ENCODE peak calls at places on chromosome 21, in seven cellular contexts. X, H, Y, E, O, D and A are unnamed samples.

GRCh38 chr21:37430184-37430821 is 63.7 kb downstream of the DYRK1A start:
- DNase-seq in X (no peak), H (no peak), Y (no peak), E (no peak), O (no peak), D (no peak), A (no peak)

GRCh38 chr21:42021751-42022430 is 11.7 kb upstream of the ZBTB21 start:
- DNase-seq in X (no peak), H (peak; percentile 66), Y (no peak), E (no peak), O (peak; percentile 76), D (no peak), A (peak; percentile 84)

GRCh38 chr21:27036736-27037301 is 69.9 kb upstream of the ADAMTS5 start:
- DNase-seq in X (peak; percentile 30), H (no peak), Y (no peak), E (no peak), O (no peak), D (no peak), A (no peak)

GRCh38 chr21:41141031-41141457 is 26.9 kb upstream of the BACE2 start:
- DNase-seq in X (peak; percentile 20), H (no peak), Y (no peak), E (no peak), O (no peak), D (no peak), A (no peak)

GRCh38 chr21:26565546-26565945 is 7.5 kb downstream of the CYYR1 start:
- DNase-seq in X (no peak), H (no peak), Y (no peak), E (no peak), O (no peak), D (no peak), A (no peak)

GRCh38 chr21:25573409-25574206 is 33.7 kb downstream of the MRPL39 start:
- DNase-seq in X (peak; percentile 99), H (no peak), Y (no peak), E (peak; percentile 93), O (no peak), D (peak; percentile 65), A (peak; percentile 26)

GRCh38 chr21:21612446-21612845 is 614.2 kb downstream of the NCAM2 start:
- DNase-seq in X (peak; percentile 92), H (peak; percentile 33), Y (peak; percentile 36), E (peak; percentile 65), O (peak; percentile 57), D (peak; percentile 48), A (peak; percentile 89)

GRCh38 chr21:46596201-46596600 is 8.7 kb downstream of the S100B start:
- DNase-seq in X (no peak), H (no peak), Y (no peak), E (no peak), O (no peak), D (no peak), A (no peak)

GRCh38 chr21:42892582-42892930 is 553 bp upstream of the NDUFV3 start:
- DNase-seq in X (no peak), H (no peak), Y (no peak), E (no peak), O (peak; percentile 5), D (no peak), A (no peak)

GRCh38 chr21:26067836-26068401 is 102.7 kb downstream of the APP start:
- DNase-seq in X (no peak), H (no peak), Y (no peak), E (peak; percentile 45), O (no peak), D (no peak), A (peak; percentile 45)

GRCh38 chr21:18951291-18952038 is 547.9 kb upstream of the TMPRSS15 start:
- DNase-seq in X (no peak), H (peak; percentile 62), Y (peak; percentile 9), E (peak; percentile 15), O (peak; percentile 51), D (peak; percentile 7), A (peak; percentile 85)

GRCh38 chr21:34934350-34934749 is 114.8 kb downstream of the RUNX1 start:
- DNase-seq in X (no peak), H (no peak), Y (no peak), E (no peak), O (no peak), D (no peak), A (no peak)
- H3K23ac ChIP-seq in X (peak overlapping the region; percentile 36), H (no peak overlapping the region), Y (no peak overlapping the region), E (no peak overlapping the region), O (no peak overlapping the region), D (no peak overlapping the region), A (no peak overlapping the region)

DNA sequence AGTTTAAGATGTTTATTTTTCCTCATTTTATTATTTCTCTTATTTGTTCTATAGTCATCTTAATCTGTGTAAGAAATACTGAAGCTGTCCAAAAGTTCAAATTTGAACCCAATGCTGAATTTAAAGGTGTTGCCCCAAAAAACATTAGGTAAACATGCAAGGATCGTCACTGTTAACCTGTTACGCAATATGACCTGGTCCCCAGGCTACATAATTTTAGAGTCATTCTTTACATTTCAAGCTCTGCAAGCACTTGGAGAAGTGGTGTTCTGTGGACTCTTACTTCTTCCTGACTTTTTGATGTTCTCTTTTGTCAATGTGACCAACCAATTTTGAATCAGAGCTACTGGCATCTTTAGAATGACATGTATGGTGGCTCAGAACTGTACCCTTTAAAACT is 106.0 kb downstream of the CLIC6 start:
- DNase-seq in X (no peak), H (no peak), Y (no peak), E (no peak), O (no peak), D (peak; percentile 89), A (no peak)
- H3K23ac ChIP-seq in X (no peak overlapping the region), H (no peak overlapping the region), Y (no peak overlapping the region), E (no peak overlapping the region), O (no peak overlapping the region), D (no peak overlapping the region), A (no peak overlapping the region)

DNA sequence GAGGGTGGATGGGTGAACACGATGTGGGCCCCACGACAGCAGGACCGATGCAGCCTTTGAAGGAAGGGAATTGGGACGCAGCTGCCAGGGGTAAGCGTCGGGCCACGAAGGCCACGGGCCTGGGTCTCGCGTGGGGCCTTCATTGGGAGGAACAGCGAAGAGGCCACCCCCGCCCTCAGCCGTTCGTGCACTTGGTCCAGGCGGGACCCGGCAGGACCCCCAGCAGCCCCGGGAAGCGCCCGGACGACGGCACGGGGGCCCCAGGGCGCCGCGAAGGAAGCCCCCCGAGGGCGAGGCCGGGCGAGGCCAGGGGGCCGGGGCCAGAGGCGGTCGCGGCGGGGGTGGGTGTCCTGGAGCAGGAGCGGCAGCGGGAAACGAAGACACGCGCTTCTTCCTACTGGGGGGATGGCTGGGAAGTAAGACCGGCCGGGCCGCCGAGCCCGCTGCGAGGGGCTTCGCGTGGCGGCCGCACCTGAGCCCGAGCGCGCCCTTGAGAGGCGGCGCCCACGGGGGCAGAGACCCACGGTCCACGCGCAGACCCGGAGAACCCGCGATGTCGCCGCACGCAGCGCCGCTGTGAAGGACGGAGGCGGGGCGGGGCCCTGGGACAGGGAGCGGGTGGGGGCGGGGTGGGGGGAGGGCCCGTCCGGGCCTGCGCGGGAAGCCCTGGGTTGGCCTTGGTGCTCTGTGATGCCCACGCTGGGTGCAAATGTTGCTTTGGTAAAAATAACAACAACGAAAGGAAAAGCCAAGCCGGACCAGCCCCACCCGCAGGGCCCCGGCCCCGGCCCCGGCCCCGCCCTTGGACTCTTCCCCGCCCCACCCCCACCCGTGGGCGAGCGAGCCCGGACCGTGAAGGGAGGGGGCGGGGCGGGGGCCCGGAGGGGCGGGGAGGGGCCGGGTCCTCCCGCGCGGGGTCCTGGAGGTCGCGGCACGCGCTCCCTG is 56.0 kb upstream of the ADARB1 start:
- DNase-seq in X (no peak), H (no peak), Y (no peak), E (no peak), O (no peak), D (no peak), A (no peak)
- H3K23ac ChIP-seq in X (peak overlapping the region; percentile 51), H (no peak overlapping the region), Y (no peak overlapping the region), E (peak overlapping the region; percentile 14), O (peak overlapping the region; percentile 74), D (no peak overlapping the region), A (no peak overlapping the region)

DNA sequence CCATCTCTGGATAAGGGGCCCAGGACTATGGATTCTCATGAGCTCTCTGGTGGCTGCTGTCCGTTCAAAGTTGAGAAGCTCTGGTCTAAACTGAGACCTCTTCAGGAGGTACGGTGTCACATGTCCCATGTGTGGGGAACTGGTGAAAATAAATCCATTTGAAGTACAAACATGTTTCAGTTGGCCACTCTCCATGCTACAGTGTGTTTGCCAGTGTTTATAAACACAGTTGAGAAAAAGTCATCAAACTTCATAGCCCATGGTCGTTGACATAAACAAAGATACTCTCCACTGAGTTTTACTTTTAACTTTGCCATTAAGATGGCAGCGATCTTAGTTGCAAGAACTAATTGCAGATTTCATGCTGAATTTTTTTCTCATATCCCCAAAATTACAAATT is 72.8 kb downstream of the PSMG1 start:
- DNase-seq in X (peak; percentile 35), H (no peak), Y (no peak), E (peak; percentile 63), O (no peak), D (no peak), A (no peak)
- H3K23ac ChIP-seq in X (no peak overlapping the region), H (no peak overlapping the region), Y (no peak overlapping the region), E (no peak overlapping the region), O (no peak overlapping the region), D (no peak overlapping the region), A (no peak overlapping the region)

DNA sequence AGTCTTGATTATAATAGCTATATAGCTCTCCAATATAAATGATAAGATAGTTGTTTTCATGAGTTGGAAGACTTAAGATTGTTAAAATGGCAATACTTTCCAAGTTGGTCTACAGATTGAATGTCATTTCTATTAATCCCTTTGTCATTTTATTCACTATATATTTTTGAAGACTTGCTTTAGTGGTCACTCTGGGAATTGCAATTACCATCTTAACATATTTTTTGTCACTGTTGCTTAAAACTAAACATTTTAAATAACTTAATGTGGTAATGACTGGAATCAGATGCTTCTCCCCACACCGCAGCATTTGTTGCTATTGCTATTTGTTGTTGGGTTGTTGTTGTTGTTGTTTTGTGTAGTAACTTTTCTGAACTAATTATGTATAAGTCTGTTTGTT is 1592.9 kb downstream of the MRPL39 start:
- DNase-seq in X (no peak), H (no peak), Y (no peak), E (no peak), O (no peak), D (no peak), A (no peak)
- H3K23ac ChIP-seq in X (no peak overlapping the region), H (no peak overlapping the region), Y (no peak overlapping the region), E (no peak overlapping the region), O (no peak overlapping the region), D (no peak overlapping the region), A (no peak overlapping the region)

DNA sequence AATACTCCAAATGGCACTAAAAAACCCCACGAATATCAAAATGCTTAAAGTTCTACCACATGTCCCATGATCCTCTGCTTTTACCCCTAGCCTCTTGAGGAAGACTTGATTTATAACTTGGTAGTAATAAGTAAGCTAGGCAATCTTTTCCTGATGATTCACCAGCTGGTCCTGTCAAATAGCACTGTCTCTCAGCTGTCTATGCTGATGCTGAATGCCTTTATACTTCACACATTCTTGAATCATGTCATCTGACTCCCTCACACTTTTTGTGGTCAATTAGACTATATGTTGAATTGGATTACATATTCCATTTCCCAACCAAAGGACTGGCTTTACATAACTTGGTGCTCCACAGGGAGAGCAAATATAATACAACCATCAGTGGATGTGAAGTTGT is 16.6 kb downstream of the C21orf91 start:
- DNase-seq in X (peak; percentile 67), H (no peak), Y (no peak), E (peak; percentile 64), O (no peak), D (no peak), A (no peak)
- H3K23ac ChIP-seq in X (no peak overlapping the region), H (no peak overlapping the region), Y (no peak overlapping the region), E (no peak overlapping the region), O (no peak overlapping the region), D (no peak overlapping the region), A (no peak overlapping the region)

GRCh38 chr21:36369064-36369685 is 16.0 kb upstream of the CHAF1B start:
- DNase-seq in X (no peak), H (no peak), Y (no peak), E (no peak), O (no peak), D (no peak), A (no peak)
- H3K23ac ChIP-seq in X (no peak overlapping the region), H (no peak overlapping the region), Y (no peak overlapping the region), E (no peak overlapping the region), O (no peak overlapping the region), D (no peak overlapping the region), A (no peak overlapping the region)

GRCh38 chr21:15706686-15707085 is 23.1 kb upstream of the USP25 start:
- DNase-seq in X (peak; percentile 97), H (no peak), Y (no peak), E (peak; percentile 79), O (no peak), D (peak; percentile 94), A (peak; percentile 84)
- H3K23ac ChIP-seq in X (no peak overlapping the region), H (no peak overlapping the region), Y (no peak overlapping the region), E (no peak overlapping the region), O (no peak overlapping the region), D (no peak overlapping the region), A (no peak overlapping the region)